ENCODE peak calls at places on chromosomes 16 and 17, in seven cellular contexts. J, V, Z, M, B, T and L are unnamed samples.

GRCh38 chr17:47791025-47791424 is 30.6 kb downstream of the OSBPL7 start:
- DNase-seq in J (no peak), V (no peak), Z (no peak), M (no peak), B (no peak), T (no peak), L (no peak)

GRCh38 chr17:75914643-75915265 is 10.1 kb upstream of the MRPL38 start:
- DNase-seq in J (no peak), V (no peak), Z (no peak), M (no peak), B (no peak), T (no peak), L (no peak)

GRCh38 chr17:64145751-64146417 is 15.9 kb upstream of the ERN1 start:
- DNase-seq in J (peak; percentile 99), V (peak; percentile 100), Z (peak; percentile 97), M (peak; percentile 97), B (peak; percentile 97), T (peak; percentile 97), L (peak; percentile 85)

GRCh38 chr17:73091410-73091769 is 1.1 kb downstream of the SLC39A11 start:
- DNase-seq in J (no peak), V (no peak), Z (no peak), M (no peak), B (no peak), T (no peak), L (no peak)

GRCh38 chr17:45019177-45019711 is 32.2 kb downstream of the DCAKD start:
- DNase-seq in J (no peak), V (peak; percentile 73), Z (no peak), M (no peak), B (peak; percentile 51), T (peak; percentile 61), L (peak; percentile 56)

GRCh38 chr16:75289189-75289588 is 37.8 kb upstream of the BCAR1 start:
- DNase-seq in J (no peak), V (no peak), Z (no peak), M (no peak), B (no peak), T (no peak), L (no peak)

GRCh38 chr17:78736526-78737079 is 45.5 kb downstream of the CYTH1 start:
- DNase-seq in J (peak; percentile 96), V (peak; percentile 80), Z (peak; percentile 87), M (no peak), B (peak; percentile 94), T (peak; percentile 94), L (no peak)

GRCh38 chr17:50785942-50786570 is 18.7 kb upstream of the ANKRD40CL start:
- DNase-seq in J (peak; percentile 46), V (no peak), Z (no peak), M (no peak), B (no peak), T (peak; percentile 29), L (no peak)

GRCh38 chr16:27319257-27319965 is 5.6 kb downstream of the IL4R start:
- DNase-seq in J (no peak), V (peak; percentile 51), Z (no peak), M (no peak), B (no peak), T (no peak), L (no peak)

GRCh38 chr17:62724398-62725146 is 83.5 kb downstream of the MARCHF10 start:
- DNase-seq in J (peak; percentile 53), V (peak; percentile 12), Z (no peak), M (peak; percentile 91), B (peak; percentile 34), T (no peak), L (peak; percentile 59)

GRCh38 chr16:67528870-67529638 is 425 bp downstream of the RIPOR1 start:
- DNase-seq in J (no peak), V (no peak), Z (no peak), M (no peak), B (peak; percentile 48), T (no peak), L (no peak)

GRCh38 chr16:85262558-85263196 is 150.4 kb upstream of the CIBAR2 start:
- DNase-seq in J (no peak), V (no peak), Z (no peak), M (no peak), B (no peak), T (no peak), L (no peak)

GRCh38 chr17:2634361-2634960 is 41.0 kb downstream of the PAFAH1B1 start:
- DNase-seq in J (no peak), V (no peak), Z (no peak), M (no peak), B (peak; percentile 41), T (peak; percentile 38), L (no peak)

GRCh38 chr16:64475627-64476351 is 646.1 kb downstream of the CDH11 start:
- DNase-seq in J (no peak), V (no peak), Z (no peak), M (no peak), B (no peak), T (no peak), L (no peak)

GRCh38 chr16:77993111-77993571 is 29.2 kb upstream of the CLEC3A start:
- DNase-seq in J (no peak), V (no peak), Z (no peak), M (no peak), B (no peak), T (no peak), L (no peak)

GRCh38 chr17:21375757-21376584 is at the start of gene KCNJ12:
- DNase-seq in J (no peak), V (no peak), Z (no peak), M (no peak), B (peak; percentile 34), T (peak; percentile 41), L (no peak)

GRCh38 chr17:63701477-63702222 is 1.7 kb upstream of the LIMD2 start:
- DNase-seq in J (no peak), V (no peak), Z (no peak), M (no peak), B (peak; percentile 49), T (peak; percentile 41), L (peak; percentile 69)

GRCh38 chr16:12646490-12647274 is 157.0 kb downstream of the CPPED1 start:
- DNase-seq in J (no peak), V (no peak), Z (no peak), M (peak; percentile 70), B (no peak), T (peak; percentile 63), L (no peak)

GRCh38 chr16:29710227-29711219 is 31.5 kb downstream of the QPRT start:
- DNase-seq in J (no peak), V (no peak), Z (no peak), M (no peak), B (no peak), T (no peak), L (no peak)

GRCh38 chr16:89320717-89321501 is 103.4 kb downstream of the ZNF778 start:
- DNase-seq in J (no peak), V (no peak), Z (no peak), M (no peak), B (peak; percentile 80), T (peak; percentile 60), L (no peak)

GRCh38 chr16:72427786-72428480 is 256.0 kb upstream of the PMFBP1 start:
- DNase-seq in J (no peak), V (no peak), Z (no peak), M (no peak), B (no peak), T (no peak), L (no peak)

GRCh38 chr17:74210191-74211140 is 2.9 kb upstream of the TTYH2 start:
- DNase-seq in J (peak; percentile 59), V (peak; percentile 84), Z (peak; percentile 74), M (no peak), B (peak; percentile 72), T (peak; percentile 74), L (peak; percentile 67)

GRCh38 chr17:74212913-74213791 is at the start of gene TTYH2:
- DNase-seq in J (peak; percentile 90), V (peak; percentile 96), Z (peak; percentile 82), M (no peak), B (peak; percentile 90), T (peak; percentile 88), L (peak; percentile 70)

GRCh38 chr17:74211929-74212261 is 1.5 kb upstream of the TTYH2 start:
- DNase-seq in J (no peak), V (no peak), Z (no peak), M (no peak), B (no peak), T (no peak), L (no peak)

GRCh38 chr17:74212262-74212912 is 984 bp upstream of the TTYH2 start:
- DNase-seq in J (no peak), V (peak; percentile 67), Z (no peak), M (no peak), B (peak; percentile 19), T (no peak), L (no peak)

GRCh38 chr17:74211141-74211928 is 2.0 kb upstream of the TTYH2 start:
- DNase-seq in J (no peak), V (no peak), Z (no peak), M (no peak), B (no peak), T (no peak), L (no peak)
- TF ChIP-seq POLR2AphosphoS5 in J (no peak), V (no peak), Z (no peak), M (peak; percentile 15), B (no peak), T (no peak), L (peak; percentile 49)

DNA sequence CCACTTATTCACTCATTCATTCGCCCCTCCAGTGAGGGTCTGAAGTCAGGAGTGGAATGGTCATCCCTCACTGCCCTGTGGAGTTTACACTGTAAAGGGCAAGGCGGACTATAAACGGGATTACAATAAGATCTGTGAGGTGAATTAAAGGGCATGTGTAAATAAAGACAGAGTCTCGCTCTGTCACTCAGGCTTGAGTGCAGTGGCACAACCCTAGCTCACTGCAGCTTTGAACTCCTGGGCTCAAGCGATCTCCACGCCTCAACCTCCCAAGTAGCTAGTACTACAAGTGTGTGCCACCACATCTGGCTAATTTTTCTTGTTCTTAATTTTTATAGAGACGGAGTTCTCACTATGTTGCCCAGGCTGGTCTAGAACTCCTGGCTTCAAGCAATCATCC is 25.8 kb downstream of the GINS3 start:
- DNase-seq in J (no peak), V (no peak), Z (no peak), M (no peak), B (no peak), T (no peak), L (no peak)
- TF ChIP-seq POLR2A in J (no peak), V (no peak), Z (no peak), M (no peak), B (no peak), T (no peak), L (no peak)

DNA sequence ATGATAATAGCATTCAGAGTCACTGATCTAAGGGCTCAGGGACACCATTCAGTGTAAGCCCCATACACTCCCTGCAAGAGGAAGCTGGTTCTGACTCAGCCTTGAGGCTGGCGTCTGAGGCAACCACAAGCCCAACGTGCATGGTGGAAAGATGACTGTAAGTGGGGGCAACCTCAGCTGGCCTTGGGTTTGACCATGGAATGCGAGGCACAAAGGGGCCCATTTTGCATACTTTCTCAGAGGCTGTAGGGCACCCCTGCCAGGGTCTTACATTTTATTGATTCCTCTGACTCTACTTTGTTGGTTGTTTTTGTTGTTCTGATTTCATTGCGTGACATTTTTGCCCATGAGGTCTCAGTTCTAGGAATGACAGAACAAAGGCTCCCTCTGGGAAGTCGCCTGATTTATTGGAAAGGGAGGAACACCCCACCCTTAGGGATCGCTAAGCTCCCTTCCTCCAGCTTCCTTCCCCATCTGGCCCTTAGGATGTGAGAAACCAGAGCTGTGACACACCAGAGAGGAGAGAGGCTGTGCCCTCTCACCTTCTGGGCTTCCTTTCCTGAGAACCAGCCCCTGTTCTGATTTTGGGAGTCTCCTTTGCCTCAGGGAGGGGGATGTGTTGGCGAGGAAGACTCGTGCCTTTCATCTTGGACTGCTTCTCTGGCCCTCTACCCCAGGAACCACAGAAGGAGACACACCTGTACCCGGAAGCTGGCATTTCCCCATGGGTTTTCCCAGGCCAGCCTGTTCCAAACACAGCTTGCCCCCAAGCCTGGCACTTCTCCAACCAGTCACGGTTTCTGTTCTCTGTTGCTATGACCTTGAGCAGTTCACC is 5.6 kb upstream of the CIITA start:
- DNase-seq in J (peak; percentile 57), V (peak; percentile 65), Z (peak; percentile 69), M (peak; percentile 86), B (peak; percentile 86), T (peak; percentile 98), L (no peak)
- TF ChIP-seq POLR2AphosphoS5 in J (no peak), V (peak; percentile 24), Z (no peak), M (no peak), B (no peak), T (peak; percentile 74), L (no peak)

GRCh38 chr16:49855280-49855821 is 561 bp downstream of the ZNF423 start:
- DNase-seq in J (peak; percentile 84), V (peak; percentile 94), Z (peak; percentile 85), M (peak; percentile 19), B (peak; percentile 93), T (peak; percentile 88), L (no peak)
- TF ChIP-seq POLR2A in J (peak; percentile 63), V (no peak), Z (peak; percentile 14), M (peak; percentile 39), B (peak; percentile 82), T (no peak), L (no peak)